ENCODE peak calls at places on chromosomes 4 and X, in five cellular contexts. W is stromal cell of bone marrow, O is GM10248, Y is G401, Z is right cardiac atrium. L is an unnamed sample.

GRCh38 chr4:26784207-26784606 is 76.4 kb upstream of the STIM2 start:
- DNase-seq in W (no peak), O (no peak), Y (no peak), Z (no peak), L (no peak)

GRCh38 chrX:120485562-120486520 is 16.7 kb upstream of the LAMP2 start:
- DNase-seq in O (peak), Y (peak), W (peak), Z (peak), L (peak)

GRCh38 chr4:90025248-90025647 is 101.9 kb upstream of the CCSER1 start:
- DNase-seq in Y (peak), Z (no peak), W (no peak), O (no peak), L (no peak)

GRCh38 chr4:86896596-86896995 is 4.4 kb upstream of the C4orf36 start:
- DNase-seq in Z (no peak), W (no peak), Y (no peak), O (no peak), L (no peak)

GRCh38 chr4:152938237-152938969 is 2.3 kb downstream of the FHDC1 start:
- DNase-seq in Z (peak), Y (no peak), W (no peak), O (no peak), L (no peak)

GRCh38 chrX:51860679-51861078 is 32.7 kb upstream of the MAGED1 start:
- DNase-seq in Y (peak), W (no peak), O (peak), Z (no peak), L (no peak)

GRCh38 chr4:153344131-153345010 is at the start of gene MND1:
- DNase-seq in O (peak), Y (peak), Z (peak), W (peak), L (peak)

GRCh38 chrX:38999967-39000745 is 198.9 kb downstream of the MID1IP1 start:
- DNase-seq in Z (no peak), Y (no peak), W (no peak), O (no peak), L (no peak)

GRCh38 chrX:1361910-1362309 is 25.3 kb downstream of the IL3RA start:
- DNase-seq in Z (no peak), O (no peak), W (no peak), Y (no peak), L (no peak)

GRCh38 chrX:139692506-139692849 is 15.5 kb downstream of the MCF2 start:
- DNase-seq in Z (no peak), W (no peak), O (no peak), Y (no peak), L (no peak)

GRCh38 chr4:76420311-76420710 is 630 bp downstream of the CCDC158 start:
- DNase-seq in W (no peak), Y (peak), Z (peak), O (no peak), L (no peak)

GRCh38 chr4:168218663-168219062 is 99.9 kb downstream of the DDX60 start:
- DNase-seq in Z (no peak), W (no peak), Y (no peak), O (no peak), L (no peak)

GRCh38 chr4:132132433-132132832 is 1016.7 kb upstream of the PCDH10 start:
- DNase-seq in O (no peak), W (no peak), Y (no peak), Z (no peak), L (no peak)

GRCh38 chr4:168882650-168883233 is 127.3 kb downstream of the CBR4 start:
- DNase-seq in W (no peak), O (no peak), Z (peak), Y (no peak), L (no peak)

GRCh38 chr4:182294436-182294835 is 51.2 kb downstream of the TENM3 start:
- DNase-seq in O (no peak), Y (no peak), W (no peak), Z (no peak), L (no peak)

GRCh38 chr4:58475097-58475496 is 1364.9 kb upstream of the IGFBP7 start:
- DNase-seq in Y (no peak), W (no peak), O (no peak), Z (no peak), L (no peak)

GRCh38 chr4:111836601-111837000 is 308.7 kb upstream of the FAM241A start:
- DNase-seq in Z (no peak), O (no peak), W (no peak), Y (no peak), L (no peak)

GRCh38 chrX:43627147-43627546 is 29.0 kb upstream of the MAOA start:
- DNase-seq in O (no peak), Z (no peak), Y (no peak), W (no peak), L (no peak)

GRCh38 chr4:157217708-157218107 is 2.8 kb upstream of the GRIA2 start:
- DNase-seq in O (no peak), W (peak), Z (no peak), Y (peak), L (no peak)

GRCh38 chrX:84501798-84502628 is at the start of gene HDX:
- DNase-seq in Y (peak), W (peak), Z (peak), O (peak), L (peak)

GRCh38 chr4:1583051-1583785 is 100.9 kb downstream of the FAM53A start:
- DNase-seq in Y (no peak), O (no peak), Z (peak), W (no peak), L (no peak)

GRCh38 chr4:42412251-42412650 is 15.0 kb downstream of the SHISA3 start:
- DNase-seq in Y (no peak), W (peak), O (no peak), Z (no peak), L (no peak)

GRCh38 chrX:76555816-76556215 is 128.3 kb downstream of the MAGEE1 start:
- DNase-seq in W (no peak), Y (peak), O (no peak), Z (no peak), L (peak)

GRCh38 chrX:39248330-39248729 is 447.1 kb downstream of the MID1IP1 start:
- DNase-seq in O (no peak), Z (no peak), W (no peak), Y (no peak), L (no peak)

GRCh38 chr4:40840255-40840984 is 90.7 kb downstream of the NSUN7 start:
- DNase-seq in W (no peak), Y (no peak), O (peak), Z (no peak), L (no peak)

GRCh38 chr4:149835280-149835679 is 19.6 kb upstream of the IQCM start:
- DNase-seq in Z (no peak), W (no peak), O (no peak), Y (no peak), L (no peak)

GRCh38 chr4:141409556-141409955 is 188.9 kb downstream of the ZNF330 start:
- DNase-seq in Z (no peak), W (no peak), O (no peak), Y (no peak), L (no peak)

GRCh38 chr4:101158136-101158485 is 189.2 kb downstream of the PPP3CA start:
- DNase-seq in O (no peak), Y (no peak), Z (no peak), W (no peak), L (no peak)

GRCh38 chrX:140661657-140662056 is 47.9 kb upstream of the LINC00632 start:
- DNase-seq in O (no peak), W (no peak), Y (no peak), Z (no peak), L (no peak)

L was measured in stimulated activated CD8-positive, alpha-beta memory T cell treated with anti-CD3 and anti-CD28 coated beads, Interleukin-4, amount 100 ng/mL, for 48 hours.